ENCODE peak calls at places on chromosomes 16 and 17, in ten cellular contexts. I is lower lobe of right lung; D is CD4-positive, alpha-beta T cell; M is amniotic stem cell; Y is NAMALWA; Z is caudate nucleus; F is HL-60; L is NCI-H1092; V is IMR-90; W is anterior cingulate cortex. H is an unnamed sample.

GRCh38 chr16:74623214-74623842 is 16.4 kb upstream of the GLG1 start:
- DNase-seq in I (no peak), D (no peak), M (peak), Y (peak), Z (no peak), F (no peak), L (peak), V (peak), W (no peak), H (no peak)

GRCh38 chr17:68497885-68498319 is 14.3 kb upstream of the PRKAR1A start:
- DNase-seq in I (peak), D (no peak), M (no peak), Y (peak), Z (no peak), F (no peak), L (no peak), V (no peak), W (no peak), H (no peak)

GRCh38 chr16:53495325-53495724 is 7.7 kb downstream of the AKTIP start:
- DNase-seq in I (no peak), D (no peak), M (no peak), Y (no peak), Z (no peak), F (no peak), L (no peak), V (no peak), W (no peak), H (no peak)

GRCh38 chr16:2015117-2015946 is 4.3 kb upstream of the NPW start:
- DNase-seq in I (peak), D (no peak), M (no peak), Y (no peak), Z (no peak), F (no peak), L (no peak), V (peak), W (no peak), H (peak)

GRCh38 chr16:70574595-70575271 is 51.1 kb downstream of the SF3B3 start:
- DNase-seq in I (no peak), D (no peak), M (no peak), Y (peak), Z (no peak), F (no peak), L (no peak), V (peak), W (no peak), H (no peak)

GRCh38 chr17:72850410-72850809 is 242.1 kb downstream of the SLC39A11 start:
- DNase-seq in I (no peak), D (no peak), M (no peak), Y (no peak), Z (no peak), F (peak), L (no peak), V (peak), W (no peak), H (no peak)

GRCh38 chr16:61836804-61837398 is 199.3 kb downstream of the CDH8 start:
- DNase-seq in I (no peak), D (no peak), M (no peak), Y (no peak), Z (peak), F (no peak), L (no peak), V (no peak), W (no peak), H (no peak)

GRCh38 chr17:68600881-68601564 is at the start of gene FAM20A:
- DNase-seq in I (peak), D (no peak), M (no peak), Y (no peak), Z (no peak), F (no peak), L (peak), V (no peak), W (no peak), H (no peak)

GRCh38 chr16:89023151-89023551 is 46.1 kb upstream of the CBFA2T3 start:
- DNase-seq in I (no peak), D (no peak), M (no peak), Y (no peak), Z (no peak), F (no peak), L (no peak), V (no peak), W (no peak), H (no peak)

GRCh38 chr17:16343569-16343968 is 9.7 kb downstream of the CENPV start:
- DNase-seq in I (no peak), D (no peak), M (no peak), Y (no peak), Z (no peak), F (no peak), L (no peak), V (no peak), W (no peak), H (no peak)

GRCh38 chr16:14394834-14395233 is 235.2 kb downstream of the PARN start:
- DNase-seq in I (no peak), D (no peak), M (no peak), Y (no peak), Z (no peak), F (no peak), L (no peak), V (no peak), W (no peak), H (no peak)

GRCh38 chr16:71610936-71611871 is 14.8 kb upstream of the MARVELD3 start:
- DNase-seq in I (peak), D (peak), M (peak), Y (peak), Z (no peak), F (peak), L (peak), V (peak), W (peak), H (no peak)

GRCh38 chr17:15966183-15966878 is 21.4 kb downstream of the ADORA2B start:
- DNase-seq in I (peak), D (no peak), M (no peak), Y (no peak), Z (peak), F (no peak), L (peak), V (peak), W (peak), H (peak)

GRCh38 chr17:14919580-14920160 is 345.5 kb downstream of the PMP22 start:
- DNase-seq in I (no peak), D (no peak), M (no peak), Y (no peak), Z (no peak), F (no peak), L (no peak), V (peak), W (no peak), H (no peak)

GRCh38 chr17:30236807-30237206 is 1.3 kb upstream of the SLC6A4 start:
- DNase-seq in I (peak), D (no peak), M (no peak), Y (no peak), Z (no peak), F (no peak), L (peak), V (no peak), W (no peak), H (no peak)

GRCh38 chr16:85177448-85177846 is 65.2 kb upstream of the CIBAR2 start:
- DNase-seq in I (no peak), D (no peak), M (no peak), Y (no peak), Z (no peak), F (no peak), L (no peak), V (no peak), W (no peak), H (no peak)

GRCh38 chr17:17342242-17342945 is 39.2 kb downstream of the NT5M start:
- DNase-seq in I (no peak), D (no peak), M (no peak), Y (no peak), Z (no peak), F (no peak), L (no peak), V (no peak), W (no peak), H (no peak)

GRCh38 chr16:2771496-2772402 is 5.3 kb downstream of the ELOB start:
- DNase-seq in I (peak), D (no peak), M (no peak), Y (no peak), Z (no peak), F (peak), L (no peak), V (no peak), W (no peak), H (no peak)

GRCh38 chr16:17287401-17287800 is 183.4 kb downstream of the XYLT1 start:
- DNase-seq in I (no peak), D (no peak), M (no peak), Y (no peak), Z (no peak), F (no peak), L (no peak), V (no peak), W (no peak), H (no peak)

GRCh38 chr17:64162575-64162974 is 32.6 kb upstream of the ERN1 start:
- DNase-seq in I (no peak), D (no peak), M (no peak), Y (no peak), Z (no peak), F (no peak), L (no peak), V (no peak), W (no peak), H (no peak)

GRCh38 chr17:67079481-67079880 is 35.1 kb downstream of the CACNG1 start:
- DNase-seq in I (no peak), D (no peak), M (no peak), Y (no peak), Z (no peak), F (no peak), L (no peak), V (no peak), W (no peak), H (peak)

GRCh38 chr16:67537636-67538591 is 9.3 kb downstream of the RIPOR1 start:
- DNase-seq in I (peak), D (peak), M (no peak), Y (no peak), Z (no peak), F (no peak), L (no peak), V (no peak), W (no peak), H (no peak)

GRCh38 chr16:24035127-24035842 is 199.5 kb downstream of the PRKCB start:
- DNase-seq in I (no peak), D (peak), M (no peak), Y (no peak), Z (no peak), F (no peak), L (no peak), V (no peak), W (no peak), H (no peak)

GRCh38 chr16:55437627-55438026 is 41.4 kb upstream of the MMP2 start:
- DNase-seq in I (no peak), D (no peak), M (no peak), Y (no peak), Z (no peak), F (peak), L (no peak), V (peak), W (no peak), H (no peak)

GRCh38 chr16:53415504-53415903 is 18.8 kb upstream of the RBL2 start:
- DNase-seq in I (no peak), D (no peak), M (no peak), Y (no peak), Z (no peak), F (no peak), L (peak), V (no peak), W (no peak), H (no peak)

GRCh38 chr17:45116434-45117016 is 15.8 kb downstream of the PLCD3 start:
- DNase-seq in I (no peak), D (no peak), M (no peak), Y (no peak), Z (no peak), F (no peak), L (no peak), V (no peak), W (no peak), H (no peak)

GRCh38 chr17:48545539-48545938 is 630 bp upstream of the HOXB2 start:
- DNase-seq in I (no peak), D (no peak), M (no peak), Y (no peak), Z (no peak), F (no peak), L (no peak), V (peak), W (no peak), H (no peak)

GRCh38 chr16:82972520-82972919 is 345.8 kb downstream of the CDH13 start:
- DNase-seq in I (no peak), D (no peak), M (no peak), Y (no peak), Z (no peak), F (no peak), L (no peak), V (no peak), W (no peak), H (no peak)

GRCh38 chr17:71975998-71976649 is 144.7 kb upstream of the SOX9 start:
- DNase-seq in I (peak), D (no peak), M (peak), Y (no peak), Z (peak), F (no peak), L (no peak), V (peak), W (peak), H (peak)

GRCh38 chr17:41549596-41550039 is 21.5 kb upstream of the KRT19 start:
- DNase-seq in I (no peak), D (no peak), M (no peak), Y (no peak), Z (no peak), F (no peak), L (no peak), V (peak), W (no peak), H (no peak)

GRCh38 chr17:17628388-17629008 is 37.0 kb upstream of the PEMT start:
- DNase-seq in I (no peak), D (peak), M (no peak), Y (peak), Z (no peak), F (no peak), L (no peak), V (no peak), W (no peak), H (no peak)

GRCh38 chr17:40320771-40321501 is 12.0 kb downstream of the RARA start:
- DNase-seq in I (peak), D (no peak), M (no peak), Y (no peak), Z (no peak), F (no peak), L (no peak), V (no peak), W (no peak), H (no peak)

H was measured in LNCaP clone FGC.